ENCODE peak calls at places on chromosomes 12 and 14, in six cellular contexts. E is IMR-90; U is CD8-positive, alpha-beta T cell; V is cardiac muscle cell; K is HepG2; S is CD4-positive, CD25-positive, alpha-beta regulatory T cell. P is an unnamed sample.

GRCh38 chr12:41014643-41015020 is 173.5 kb upstream of the PDZRN4 start:
- DNase-seq in K (no peak), E (peak; percentile 0), V (no peak), S (no peak), U (no peak), P (no peak)

GRCh38 chr12:70365648-70366518 is at the start of gene KCNMB4:
- DNase-seq in E (peak; percentile 10), S (peak; percentile 61), K (peak; percentile 36), U (peak; percentile 72), V (peak; percentile 87), P (peak; percentile 77)

GRCh38 chr12:121802843-121803698 is 738 bp upstream of the SETD1B start:
- DNase-seq in K (peak; percentile 93), V (peak; percentile 95), U (peak; percentile 88), E (peak; percentile 96), S (peak; percentile 98), P (peak; percentile 94)

GRCh38 chr14:57871487-57872080 is 5.7 kb upstream of the SLC35F4 start:
- DNase-seq in V (peak; percentile 34), U (no peak), E (peak; percentile 28), K (peak; percentile 26), S (peak; percentile 5), P (no peak)

GRCh38 chr14:64899958-64900357 is 14.3 kb upstream of the CHURC1 start:
- DNase-seq in V (no peak), E (peak; percentile 22), U (no peak), S (no peak), K (no peak), P (no peak)

GRCh38 chr12:51210690-51211395 is 7.0 kb downstream of the POU6F1 start:
- DNase-seq in U (no peak), E (no peak), V (no peak), K (no peak), S (no peak), P (no peak)

GRCh38 chr12:14777271-14777670 is 26.0 kb downstream of the WBP11 start:
- DNase-seq in S (no peak), E (no peak), K (peak; percentile 77), U (no peak), V (no peak), P (no peak)

GRCh38 chr12:90366286-90366685 is 588.7 kb downstream of the CCER1 start:
- DNase-seq in V (no peak), E (peak; percentile 36), K (no peak), U (no peak), S (no peak), P (no peak)

GRCh38 chr14:24065408-24065807 is 6.0 kb upstream of the CPNE6 start:
- DNase-seq in S (no peak), V (no peak), E (no peak), U (no peak), K (no peak), P (no peak)

GRCh38 chr12:109653896-109654295 is 59.7 kb upstream of the FAM222A start:
- DNase-seq in S (no peak), V (no peak), E (no peak), U (no peak), K (no peak), P (no peak)

GRCh38 chr12:55686366-55687010 is 21.2 kb downstream of the ITGA7 start:
- DNase-seq in E (no peak), U (no peak), V (no peak), S (no peak), K (no peak), P (no peak)

GRCh38 chr14:56482306-56482705 is 97.3 kb upstream of the TMEM260 start:
- DNase-seq in S (no peak), K (no peak), V (peak; percentile 51), E (peak; percentile 9), U (no peak), P (no peak)

GRCh38 chr14:65214741-65215140 is 112.4 kb upstream of the MAX start:
- DNase-seq in V (peak; percentile 78), S (no peak), U (no peak), E (no peak), K (no peak), P (no peak)

GRCh38 chr14:69004731-69005431 is 25.8 kb upstream of the ACTN1 start:
- DNase-seq in K (no peak), U (no peak), S (no peak), V (no peak), E (peak; percentile 43), P (no peak)

GRCh38 chr14:35362911-35363374 is 41.6 kb downstream of the NFKBIA start:
- DNase-seq in S (no peak), K (no peak), U (no peak), V (no peak), E (peak; percentile 88), P (no peak)

GRCh38 chr14:64823305-64823985 is 56.3 kb downstream of the SPTB start:
- DNase-seq in E (peak; percentile 69), S (peak; percentile 68), K (peak; percentile 40), U (peak; percentile 66), V (peak; percentile 89), P (peak; percentile 65)

GRCh38 chr14:26621807-26622560 is 24.2 kb upstream of the NOVA1 start:
- DNase-seq in U (no peak), S (no peak), V (no peak), E (no peak), K (no peak), P (no peak)

GRCh38 chr12:131612092-131612755 is 98.7 kb upstream of the SFSWAP start:
- DNase-seq in U (no peak), K (no peak), S (no peak), E (no peak), V (no peak), P (no peak)

GRCh38 chr14:50085570-50086315 is 30.6 kb downstream of the VCPKMT start:
- DNase-seq in V (no peak), E (peak; percentile 77), S (peak; percentile 53), U (no peak), K (no peak), P (no peak)

GRCh38 chr12:121093487-121093891 is 39.2 kb upstream of the P2RX7 start:
- DNase-seq in K (no peak), E (no peak), V (no peak), S (no peak), U (no peak), P (no peak)

GRCh38 chr12:57626111-57626928 is 6.7 kb downstream of the B4GALNT1 start:
- DNase-seq in K (no peak), S (no peak), V (no peak), U (no peak), E (no peak), P (no peak)

GRCh38 chr14:68089146-68089715 is 269.7 kb downstream of the RAD51B start:
- DNase-seq in S (no peak), U (no peak), E (peak; percentile 61), K (no peak), V (no peak), P (no peak)

GRCh38 chr12:45726594-45727300 is 2.8 kb upstream of the ARID2 start:
- DNase-seq in U (peak; percentile 21), E (peak; percentile 21), S (peak; percentile 42), K (peak; percentile 9), V (peak; percentile 58), P (peak; percentile 83)

GRCh38 chr12:64825143-64826011 is 930 bp downstream of the TBC1D30 start:
- DNase-seq in E (no peak), S (no peak), V (no peak), U (no peak), K (no peak), P (no peak)
- H3K4me3 ChIP-seq in E (no peak overlapping the region), S (no peak overlapping the region), V (peak overlapping the region; percentile 39), U (no peak overlapping the region), K (no peak overlapping the region), P (peak overlapping the region; percentile 56)

GRCh38 chr12:123388948-123389559 is 5.1 kb downstream of the KMT5A start:
- DNase-seq in S (no peak), E (no peak), U (peak; percentile 8), V (no peak), K (no peak), P (no peak)

GRCh38 chr12:123389560-123390351 is 5.8 kb downstream of the KMT5A start:
- DNase-seq in V (peak; percentile 91), U (peak; percentile 28), E (no peak), K (peak; percentile 45), S (peak; percentile 35), P (no peak)

GRCh38 chr12:123390415-123391093 is 6.6 kb downstream of the KMT5A start:
- DNase-seq in S (no peak), U (no peak), V (no peak), E (no peak), K (no peak), P (no peak)

GRCh38 chr12:123387508-123388217 is 3.7 kb downstream of the KMT5A start:
- DNase-seq in U (no peak), V (peak; percentile 12), K (no peak), E (no peak), S (peak; percentile 19), P (no peak)

DNA sequence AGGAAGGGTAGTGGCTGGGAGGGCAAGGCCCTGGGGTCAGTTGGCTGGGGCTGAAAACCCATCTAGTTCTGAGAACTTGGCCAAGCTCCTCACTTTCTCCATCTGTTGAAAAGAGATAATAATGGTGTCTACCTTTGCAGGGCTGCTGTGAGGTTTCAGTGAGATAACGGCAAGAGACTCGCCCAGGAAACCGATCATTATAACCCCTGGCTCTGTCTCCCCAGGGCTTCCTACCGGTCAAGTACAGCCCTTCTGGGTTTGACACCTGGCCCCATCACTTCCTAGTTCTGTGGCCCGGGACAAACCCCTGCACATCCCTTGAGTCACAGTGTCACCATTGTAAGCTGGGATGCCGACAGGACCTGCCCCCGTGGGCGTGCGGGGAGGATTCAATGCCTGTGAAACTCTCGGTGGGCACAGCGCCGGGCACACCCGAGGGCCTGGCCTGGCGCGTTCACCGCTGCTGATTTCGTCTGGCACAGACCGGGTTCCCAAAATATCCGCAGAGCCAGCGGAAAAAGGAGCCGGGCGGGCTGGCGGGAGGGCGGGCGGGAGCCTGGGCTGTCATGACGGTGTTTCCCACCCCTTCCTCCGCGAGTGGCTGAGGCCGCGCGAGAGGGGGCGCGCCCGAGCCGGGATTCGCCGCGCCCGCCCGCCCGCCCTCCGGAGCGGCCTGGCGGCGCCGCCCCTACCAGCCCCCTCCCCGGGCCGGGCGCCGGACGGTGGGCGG is 4.5 kb downstream of the KMT5A start:
- DNase-seq in U (peak; percentile 73), K (peak; percentile 58), S (peak; percentile 76), V (peak; percentile 88), E (peak; percentile 52), P (peak; percentile 72)
- H3K27ac ChIP-seq in U (peak overlapping the region; percentile 33), K (peak overlapping the region; percentile 64), S (peak overlapping the region; percentile 66), V (peak overlapping the region; percentile 59), E (peak overlapping the region; percentile 85), P (peak overlapping the region; percentile 96)

GRCh38 chr12:6767592-6768384 is 1.6 kb downstream of the PTMS start:
- DNase-seq in S (no peak), U (no peak), E (peak; percentile 33), V (peak; percentile 51), K (peak; percentile 68), P (no peak)
- H3K4me3 ChIP-seq in S (no peak overlapping the region), U (no peak overlapping the region), E (peak overlapping the region; percentile 67), V (peak overlapping the region; percentile 93), K (peak overlapping the region; percentile 86), P (peak overlapping the region; percentile 93)

GRCh38 chr12:118103601-118104382 is at the start of gene VSIG10:
- DNase-seq in E (peak; percentile 53), S (peak; percentile 32), V (peak; percentile 67), U (peak; percentile 6), K (peak; percentile 71), P (peak; percentile 71)
- H3K27ac ChIP-seq in E (peak within 1 kb of the TSS; percentile 68), S (no peak within 1 kb of the TSS), V (no peak within 1 kb of the TSS), U (no peak within 1 kb of the TSS), K (peak within 1 kb of the TSS; percentile 79), P (peak within 1 kb of the TSS; percentile 71)